ENCODE peak calls at places on chromosomes 6 and 20, in seven cellular contexts. I, D, P, W, O, K and G are unnamed samples.

GRCh38 chr6:11479296-11479695 is 58.3 kb upstream of the TMEM170B start:
- DNase-seq in I (no peak), D (no peak), P (no peak), W (no peak), O (no peak), K (no peak), G (no peak)

GRCh38 chr20:61556116-61556515 is 304.1 kb downstream of the CDH4 start:
- DNase-seq in I (no peak), D (peak; percentile 46), P (peak; percentile 20), W (no peak), O (no peak), K (peak; percentile 95), G (no peak)

GRCh38 chr20:34333786-34334185 is 29.3 kb upstream of the ITCH start:
- DNase-seq in I (no peak), D (no peak), P (no peak), W (no peak), O (no peak), K (no peak), G (no peak)

GRCh38 chr20:19260412-19261090 is 48.1 kb downstream of the SLC24A3 start:
- DNase-seq in I (no peak), D (peak; percentile 6), P (peak; percentile 22), W (no peak), O (no peak), K (peak; percentile 54), G (no peak)

GRCh38 chr6:19452495-19452894 is 384.7 kb upstream of the ID4 start:
- DNase-seq in I (no peak), D (no peak), P (no peak), W (no peak), O (no peak), K (no peak), G (no peak)

GRCh38 chr20:555933-556332 is 12.3 kb upstream of the CSNK2A1 start:
- DNase-seq in I (no peak), D (no peak), P (no peak), W (no peak), O (peak; percentile 69), K (no peak), G (no peak)

GRCh38 chr6:87590989-87591388 is 1.1 kb downstream of the ORC3 start:
- DNase-seq in I (no peak), D (no peak), P (no peak), W (no peak), O (no peak), K (no peak), G (no peak)

GRCh38 chr20:35503841-35504460 is 25.5 kb downstream of the C20orf173 start:
- DNase-seq in I (peak; percentile 26), D (no peak), P (no peak), W (no peak), O (no peak), K (no peak), G (no peak)

GRCh38 chr6:53894086-53894485 is 99.3 kb downstream of the LRRC1 start:
- DNase-seq in I (no peak), D (no peak), P (no peak), W (no peak), O (peak; percentile 39), K (peak; percentile 51), G (no peak)

GRCh38 chr6:17169701-17170100 is 67.9 kb downstream of the STMND1 start:
- DNase-seq in I (no peak), D (no peak), P (no peak), W (no peak), O (no peak), K (no peak), G (no peak)

GRCh38 chr6:3961581-3962225 is 112.5 kb downstream of the FAM50B start:
- DNase-seq in I (no peak), D (no peak), P (no peak), W (no peak), O (no peak), K (peak; percentile 35), G (no peak)

GRCh38 chr6:148452921-148453320 is 110.3 kb downstream of the SASH1 start:
- DNase-seq in I (no peak), D (no peak), P (no peak), W (no peak), O (no peak), K (no peak), G (no peak)

GRCh38 chr20:58144071-58144470 is 84.4 kb downstream of the ANKRD60 start:
- DNase-seq in I (no peak), D (no peak), P (no peak), W (no peak), O (no peak), K (no peak), G (no peak)

GRCh38 chr6:110180228-110181008 is at the start of gene CDC40:
- DNase-seq in I (peak; percentile 61), D (no peak), P (no peak), W (peak; percentile 14), O (peak; percentile 70), K (no peak), G (peak; percentile 67)

GRCh38 chr20:61594198-61594597 is 342.1 kb downstream of the CDH4 start:
- DNase-seq in I (no peak), D (no peak), P (no peak), W (no peak), O (no peak), K (no peak), G (no peak)

GRCh38 chr6:47512872-47513271 is 35.3 kb downstream of the CD2AP start:
- DNase-seq in I (no peak), D (no peak), P (no peak), W (no peak), O (no peak), K (no peak), G (no peak)

GRCh38 chr20:22924036-22924737 is 110.9 kb upstream of the SSTR4 start:
- DNase-seq in I (no peak), D (no peak), P (no peak), W (no peak), O (no peak), K (no peak), G (no peak)

GRCh38 chr6:116060572-116061283 is at the start of gene FRK:
- DNase-seq in I (peak; percentile 17), D (peak; percentile 43), P (no peak), W (peak; percentile 28), O (peak; percentile 78), K (peak; percentile 49), G (no peak)

GRCh38 chr6:85464260-85464644 is 14.4 kb downstream of the NT5E start:
- DNase-seq in I (peak; percentile 22), D (peak; percentile 98), P (peak; percentile 87), W (no peak), O (no peak), K (peak; percentile 93), G (no peak)

GRCh38 chr6:45607818-45608217 is 230.1 kb upstream of the SUPT3H start:
- DNase-seq in I (no peak), D (no peak), P (no peak), W (no peak), O (no peak), K (peak; percentile 56), G (no peak)

GRCh38 chr20:4483481-4483880 is 238.2 kb upstream of the PRND start:
- DNase-seq in I (no peak), D (no peak), P (no peak), W (no peak), O (no peak), K (peak; percentile 77), G (no peak)

GRCh38 chr20:34642009-34642408 is 34.9 kb downstream of the PIGU start:
- DNase-seq in I (no peak), D (no peak), P (no peak), W (no peak), O (no peak), K (no peak), G (no peak)

GRCh38 chr6:97757575-97757974 is 474.6 kb upstream of the MMS22L start:
- DNase-seq in I (no peak), D (no peak), P (no peak), W (no peak), O (no peak), K (no peak), G (no peak)
- TF ChIP-seq CTCF in I (no peak), D (no peak), P (no peak), W (no peak), O (no peak), K (no peak), G (no peak)

DNA sequence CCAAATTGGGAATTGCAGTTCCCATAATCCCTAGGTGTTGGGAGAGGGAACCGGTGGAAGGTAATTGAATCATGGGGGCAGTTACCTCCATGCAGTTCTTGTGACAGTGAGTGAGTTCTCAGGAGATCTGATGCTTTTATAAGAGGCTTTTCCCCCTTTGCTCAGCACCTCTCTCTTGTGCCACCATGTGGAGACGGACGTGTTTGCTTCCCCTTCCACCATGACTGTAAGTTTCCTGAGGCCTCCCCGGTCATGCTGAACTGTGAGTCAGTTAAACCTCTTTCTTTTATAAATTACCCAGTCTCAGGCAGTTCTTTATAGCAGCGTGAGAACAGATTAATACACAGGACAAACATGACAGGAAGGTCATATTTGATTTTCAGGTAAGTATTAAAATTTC is 25.3 kb upstream of the HECA start:
- DNase-seq in I (no peak), D (peak; percentile 27), P (no peak), W (no peak), O (peak; percentile 41), K (peak; percentile 29), G (no peak)
- TF ChIP-seq CTCF in I (peak; percentile 27), D (peak; percentile 57), P (peak; percentile 24), W (peak; percentile 30), O (peak; percentile 33), K (peak; percentile 47), G (no peak)

GRCh38 chr20:25864326-25864970 is 167.8 kb upstream of the ZNF337 start:
- DNase-seq in I (no peak), D (no peak), P (no peak), W (no peak), O (no peak), K (no peak), G (no peak)
- TF ChIP-seq CTCF in I (no peak), D (no peak), P (no peak), W (no peak), O (no peak), K (no peak), G (no peak)

GRCh38 chr6:151664390-151664789 is 143.1 kb upstream of the ESR1 start:
- DNase-seq in I (no peak), D (no peak), P (no peak), W (no peak), O (no peak), K (no peak), G (no peak)

GRCh38 chr6:151663559-151663958 is 143.9 kb upstream of the ESR1 start:
- DNase-seq in I (no peak), D (no peak), P (no peak), W (no peak), O (no peak), K (no peak), G (no peak)

GRCh38 chr6:151661509-151661908 is 146.0 kb upstream of the ESR1 start:
- DNase-seq in I (no peak), D (no peak), P (no peak), W (no peak), O (no peak), K (no peak), G (no peak)

GRCh38 chr6:151659212-151659611 is 148.3 kb upstream of the ESR1 start:
- DNase-seq in I (no peak), D (no peak), P (no peak), W (no peak), O (no peak), K (no peak), G (no peak)

DNA sequence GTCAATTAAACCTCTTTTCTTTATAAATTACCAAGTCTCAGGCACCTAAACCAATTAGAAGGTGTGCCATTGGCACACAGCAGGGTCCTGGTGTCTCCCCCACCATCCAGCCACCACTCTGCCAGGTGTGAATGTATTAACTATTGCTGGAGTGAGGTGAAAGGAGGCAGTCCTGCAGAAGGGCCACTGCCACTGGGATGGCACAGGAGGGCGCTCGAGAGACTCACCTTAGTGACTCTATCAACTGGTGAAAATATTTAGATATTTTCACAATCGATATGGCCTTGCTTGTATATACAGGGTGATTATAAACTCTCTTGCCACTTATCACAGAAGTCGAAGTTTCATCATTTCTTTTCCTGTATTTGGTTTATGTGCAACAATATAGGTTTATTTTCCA is 145.6 kb upstream of the ESR1 start:
- DNase-seq in I (no peak), D (no peak), P (no peak), W (no peak), O (no peak), K (no peak), G (peak; percentile 14)
- TF ChIP-seq CTCF in I (no peak), D (peak; percentile 48), P (no peak), W (peak; percentile 40), O (no peak), K (peak; percentile 18), G (peak; percentile 26)